ENCODE peak calls at places on chromosomes 13 and 19, in nine cellular contexts. One of them, this sample, is unnamed. For H3K9me3, the result is how much of the 10 kb centered on the place peaks cover.

GRCh38 chr13:19957320-19958118 is 1.0 kb upstream of the ZMYM2 start:
- DNase-seq in thoracic aorta: peak
- DNase-seq in fibroblast of lung: peak
- DNase-seq in PC-9: peak
- DNase-seq in aorta: peak
- DNase-seq in neural progenitor cell: peak
- DNase-seq in pancreas: peak
- DNase-seq in naive thymus-derived CD4-positive, alpha-beta T cell: peak
- DNase-seq in effector memory CD4-positive, alpha-beta T cell: peak
- DNase-seq in this sample: peak

GRCh38 chr13:94703721-94704314 is 8.5 kb downstream of the SOX21 start:
- DNase-seq in pancreas: no peak
- DNase-seq in effector memory CD4-positive, alpha-beta T cell: no peak
- DNase-seq in aorta: no peak
- DNase-seq in naive thymus-derived CD4-positive, alpha-beta T cell: no peak
- DNase-seq in thoracic aorta: no peak
- DNase-seq in neural progenitor cell: peak
- DNase-seq in fibroblast of lung: no peak
- DNase-seq in PC-9: no peak
- DNase-seq in this sample: no peak

GRCh38 chr19:49347835-49348234 is 12.6 kb downstream of the CD37 start:
- DNase-seq in effector memory CD4-positive, alpha-beta T cell: no peak
- DNase-seq in thoracic aorta: no peak
- DNase-seq in neural progenitor cell: peak
- DNase-seq in PC-9: peak
- DNase-seq in pancreas: peak
- DNase-seq in aorta: no peak
- DNase-seq in fibroblast of lung: peak
- DNase-seq in naive thymus-derived CD4-positive, alpha-beta T cell: no peak
- DNase-seq in this sample: no peak

GRCh38 chr19:7815325-7815724 is 14.7 kb upstream of the EVI5L start:
- DNase-seq in PC-9: no peak
- DNase-seq in naive thymus-derived CD4-positive, alpha-beta T cell: no peak
- DNase-seq in pancreas: no peak
- DNase-seq in thoracic aorta: no peak
- DNase-seq in aorta: no peak
- DNase-seq in effector memory CD4-positive, alpha-beta T cell: no peak
- DNase-seq in neural progenitor cell: no peak
- DNase-seq in fibroblast of lung: no peak
- DNase-seq in this sample: no peak

GRCh38 chr13:38053896-38054295 is 184.3 kb upstream of the TRPC4 start:
- DNase-seq in aorta: no peak
- DNase-seq in thoracic aorta: no peak
- DNase-seq in effector memory CD4-positive, alpha-beta T cell: no peak
- DNase-seq in PC-9: no peak
- DNase-seq in naive thymus-derived CD4-positive, alpha-beta T cell: no peak
- DNase-seq in neural progenitor cell: no peak
- DNase-seq in fibroblast of lung: no peak
- DNase-seq in pancreas: no peak
- DNase-seq in this sample: no peak

GRCh38 chr19:5287066-5287465 is 53.5 kb downstream of the PTPRS start:
- DNase-seq in aorta: no peak
- DNase-seq in neural progenitor cell: no peak
- DNase-seq in PC-9: no peak
- DNase-seq in naive thymus-derived CD4-positive, alpha-beta T cell: no peak
- DNase-seq in fibroblast of lung: no peak
- DNase-seq in effector memory CD4-positive, alpha-beta T cell: no peak
- DNase-seq in thoracic aorta: no peak
- DNase-seq in pancreas: no peak
- DNase-seq in this sample: no peak

GRCh38 chr19:36169084-36169760 is 17.0 kb upstream of the COX7A1 start:
- DNase-seq in fibroblast of lung: no peak
- DNase-seq in aorta: no peak
- DNase-seq in PC-9: no peak
- DNase-seq in naive thymus-derived CD4-positive, alpha-beta T cell: no peak
- DNase-seq in pancreas: peak
- DNase-seq in thoracic aorta: no peak
- DNase-seq in effector memory CD4-positive, alpha-beta T cell: no peak
- DNase-seq in neural progenitor cell: no peak
- DNase-seq in this sample: no peak

GRCh38 chr13:80923907-80924306 is 583.0 kb upstream of the SPRY2 start:
- DNase-seq in naive thymus-derived CD4-positive, alpha-beta T cell: no peak
- DNase-seq in neural progenitor cell: peak
- DNase-seq in aorta: no peak
- DNase-seq in thoracic aorta: no peak
- DNase-seq in PC-9: no peak
- DNase-seq in effector memory CD4-positive, alpha-beta T cell: no peak
- DNase-seq in pancreas: no peak
- DNase-seq in fibroblast of lung: no peak
- DNase-seq in this sample: no peak

GRCh38 chr13:25192489-25192888 is 20.4 kb upstream of the AMER2 start:
- DNase-seq in PC-9: no peak
- DNase-seq in aorta: no peak
- DNase-seq in pancreas: no peak
- DNase-seq in effector memory CD4-positive, alpha-beta T cell: no peak
- DNase-seq in naive thymus-derived CD4-positive, alpha-beta T cell: no peak
- DNase-seq in thoracic aorta: no peak
- DNase-seq in fibroblast of lung: no peak
- DNase-seq in neural progenitor cell: no peak
- DNase-seq in this sample: no peak

GRCh38 chr19:55477905-55478304 is 1.5 kb downstream of the ZNF628 start:
- DNase-seq in aorta: no peak
- DNase-seq in PC-9: no peak
- DNase-seq in pancreas: no peak
- DNase-seq in neural progenitor cell: no peak
- DNase-seq in effector memory CD4-positive, alpha-beta T cell: no peak
- DNase-seq in fibroblast of lung: no peak
- DNase-seq in naive thymus-derived CD4-positive, alpha-beta T cell: no peak
- DNase-seq in thoracic aorta: no peak
- DNase-seq in this sample: no peak

GRCh38 chr19:53537523-53538377 is at the start of gene ZNF331:
- DNase-seq in naive thymus-derived CD4-positive, alpha-beta T cell: peak
- DNase-seq in effector memory CD4-positive, alpha-beta T cell: peak
- DNase-seq in neural progenitor cell: peak
- DNase-seq in thoracic aorta: peak
- DNase-seq in aorta: peak
- DNase-seq in fibroblast of lung: peak
- DNase-seq in PC-9: no peak
- DNase-seq in pancreas: peak
- DNase-seq in this sample: peak

GRCh38 chr19:3632739-3633558 is 6.4 kb upstream of the CACTIN start:
- DNase-seq in neural progenitor cell: no peak
- DNase-seq in naive thymus-derived CD4-positive, alpha-beta T cell: no peak
- DNase-seq in thoracic aorta: no peak
- DNase-seq in effector memory CD4-positive, alpha-beta T cell: no peak
- DNase-seq in fibroblast of lung: no peak
- DNase-seq in PC-9: no peak
- DNase-seq in pancreas: no peak
- DNase-seq in aorta: no peak
- DNase-seq in this sample: no peak

GRCh38 chr19:33054623-33055022 is 10.1 kb downstream of the RHPN2 start:
- DNase-seq in fibroblast of lung: no peak
- DNase-seq in aorta: no peak
- DNase-seq in naive thymus-derived CD4-positive, alpha-beta T cell: no peak
- DNase-seq in neural progenitor cell: no peak
- DNase-seq in thoracic aorta: no peak
- DNase-seq in pancreas: peak
- DNase-seq in PC-9: peak
- DNase-seq in effector memory CD4-positive, alpha-beta T cell: no peak
- DNase-seq in this sample: no peak

GRCh38 chr13:28597641-28598040 is 61.3 kb upstream of the POMP start:
- DNase-seq in aorta: no peak
- DNase-seq in pancreas: no peak
- DNase-seq in PC-9: no peak
- DNase-seq in naive thymus-derived CD4-positive, alpha-beta T cell: no peak
- DNase-seq in thoracic aorta: no peak
- DNase-seq in fibroblast of lung: no peak
- DNase-seq in neural progenitor cell: no peak
- DNase-seq in effector memory CD4-positive, alpha-beta T cell: no peak
- DNase-seq in this sample: no peak

GRCh38 chr13:30364876-30365275 is 57.4 kb upstream of the UBE2L5 start:
- DNase-seq in aorta: no peak
- DNase-seq in fibroblast of lung: peak
- DNase-seq in PC-9: no peak
- DNase-seq in effector memory CD4-positive, alpha-beta T cell: no peak
- DNase-seq in naive thymus-derived CD4-positive, alpha-beta T cell: no peak
- DNase-seq in neural progenitor cell: no peak
- DNase-seq in thoracic aorta: no peak
- DNase-seq in pancreas: no peak
- DNase-seq in this sample: no peak
- H3K27ac ChIP-seq in aorta: no peak
- H3K27ac ChIP-seq in fibroblast of lung: peak
- H3K27ac ChIP-seq in PC-9: no peak
- H3K27ac ChIP-seq in effector memory CD4-positive, alpha-beta T cell: no peak
- H3K27ac ChIP-seq in naive thymus-derived CD4-positive, alpha-beta T cell: no peak
- H3K27ac ChIP-seq in neural progenitor cell: no peak
- H3K27ac ChIP-seq in thoracic aorta: no peak
- H3K27ac ChIP-seq in pancreas: no peak
- H3K27ac ChIP-seq in this sample: no peak

GRCh38 chr13:69595181-69595580 is 512.4 kb upstream of the ATXN8OS start:
- DNase-seq in effector memory CD4-positive, alpha-beta T cell: no peak
- DNase-seq in naive thymus-derived CD4-positive, alpha-beta T cell: no peak
- DNase-seq in pancreas: no peak
- DNase-seq in thoracic aorta: no peak
- DNase-seq in neural progenitor cell: no peak
- DNase-seq in fibroblast of lung: no peak
- DNase-seq in aorta: no peak
- DNase-seq in PC-9: no peak
- DNase-seq in this sample: no peak

GRCh38 chr13:69601661-69602060 is 506.0 kb upstream of the ATXN8OS start:
- DNase-seq in aorta: no peak
- DNase-seq in effector memory CD4-positive, alpha-beta T cell: no peak
- DNase-seq in fibroblast of lung: no peak
- DNase-seq in PC-9: no peak
- DNase-seq in pancreas: no peak
- DNase-seq in naive thymus-derived CD4-positive, alpha-beta T cell: no peak
- DNase-seq in thoracic aorta: no peak
- DNase-seq in neural progenitor cell: no peak
- DNase-seq in this sample: no peak

GRCh38 chr13:69591437-69591836 is 516.2 kb upstream of the ATXN8OS start:
- DNase-seq in effector memory CD4-positive, alpha-beta T cell: no peak
- DNase-seq in thoracic aorta: no peak
- DNase-seq in pancreas: no peak
- DNase-seq in aorta: no peak
- DNase-seq in PC-9: no peak
- DNase-seq in fibroblast of lung: no peak
- DNase-seq in neural progenitor cell: no peak
- DNase-seq in naive thymus-derived CD4-positive, alpha-beta T cell: no peak
- DNase-seq in this sample: no peak

GRCh38 chr13:69600811-69601210 is 506.8 kb upstream of the ATXN8OS start:
- DNase-seq in PC-9: no peak
- DNase-seq in pancreas: no peak
- DNase-seq in naive thymus-derived CD4-positive, alpha-beta T cell: no peak
- DNase-seq in fibroblast of lung: no peak
- DNase-seq in aorta: no peak
- DNase-seq in thoracic aorta: no peak
- DNase-seq in neural progenitor cell: no peak
- DNase-seq in effector memory CD4-positive, alpha-beta T cell: no peak
- DNase-seq in this sample: no peak

DNA sequence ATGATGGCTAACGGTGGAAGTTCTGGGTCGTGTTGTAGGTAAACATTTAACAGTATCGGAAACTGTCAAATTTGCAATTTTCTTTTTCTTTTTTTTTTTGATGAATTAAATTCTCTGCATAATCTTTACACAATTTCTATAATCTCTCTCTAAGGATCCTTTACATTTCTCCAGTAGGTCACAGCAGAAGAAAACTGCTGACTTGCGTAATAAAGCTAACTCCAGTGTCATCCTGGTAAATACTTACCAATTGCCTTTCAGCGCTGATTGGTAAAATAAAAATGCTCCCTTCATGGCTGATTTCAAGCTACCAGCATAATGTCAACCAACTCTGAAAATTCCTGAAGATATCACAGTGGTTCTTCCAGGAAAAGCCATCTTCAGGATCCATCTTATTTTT is 510.5 kb upstream of the ATXN8OS start:
- DNase-seq in neural progenitor cell: no peak
- DNase-seq in effector memory CD4-positive, alpha-beta T cell: no peak
- DNase-seq in thoracic aorta: no peak
- DNase-seq in fibroblast of lung: no peak
- DNase-seq in pancreas: no peak
- DNase-seq in PC-9: no peak
- DNase-seq in naive thymus-derived CD4-positive, alpha-beta T cell: no peak
- DNase-seq in aorta: no peak
- DNase-seq in this sample: no peak
- H3K4me3 ChIP-seq in neural progenitor cell: no peak
- H3K4me3 ChIP-seq in effector memory CD4-positive, alpha-beta T cell: no peak
- H3K4me3 ChIP-seq in thoracic aorta: no peak
- H3K4me3 ChIP-seq in fibroblast of lung: no peak
- H3K4me3 ChIP-seq in pancreas: no peak
- H3K4me3 ChIP-seq in PC-9: no peak
- H3K4me3 ChIP-seq in naive thymus-derived CD4-positive, alpha-beta T cell: no peak
- H3K4me3 ChIP-seq in aorta: no peak
- H3K4me3 ChIP-seq in this sample: no peak

GRCh38 chr13:48070942-48071341 is 24.0 kb downstream of the MED4 start:
- DNase-seq in thoracic aorta: no peak
- DNase-seq in PC-9: no peak
- DNase-seq in neural progenitor cell: no peak
- DNase-seq in aorta: no peak
- DNase-seq in pancreas: no peak
- DNase-seq in effector memory CD4-positive, alpha-beta T cell: no peak
- DNase-seq in naive thymus-derived CD4-positive, alpha-beta T cell: no peak
- DNase-seq in fibroblast of lung: no peak
- DNase-seq in this sample: no peak

GRCh38 chr13:48069573-48069972 is 25.3 kb downstream of the MED4 start:
- DNase-seq in thoracic aorta: no peak
- DNase-seq in neural progenitor cell: no peak
- DNase-seq in fibroblast of lung: no peak
- DNase-seq in naive thymus-derived CD4-positive, alpha-beta T cell: no peak
- DNase-seq in effector memory CD4-positive, alpha-beta T cell: no peak
- DNase-seq in PC-9: no peak
- DNase-seq in aorta: no peak
- DNase-seq in pancreas: no peak
- DNase-seq in this sample: no peak

GRCh38 chr13:48074006-48074405 is 20.9 kb downstream of the MED4 start:
- DNase-seq in effector memory CD4-positive, alpha-beta T cell: no peak
- DNase-seq in thoracic aorta: no peak
- DNase-seq in pancreas: no peak
- DNase-seq in PC-9: no peak
- DNase-seq in aorta: no peak
- DNase-seq in fibroblast of lung: no peak
- DNase-seq in naive thymus-derived CD4-positive, alpha-beta T cell: no peak
- DNase-seq in neural progenitor cell: no peak
- DNase-seq in this sample: no peak

GRCh38 chr13:48072787-48073186 is 22.1 kb downstream of the MED4 start:
- DNase-seq in effector memory CD4-positive, alpha-beta T cell: no peak
- DNase-seq in naive thymus-derived CD4-positive, alpha-beta T cell: no peak
- DNase-seq in aorta: no peak
- DNase-seq in neural progenitor cell: no peak
- DNase-seq in pancreas: no peak
- DNase-seq in fibroblast of lung: no peak
- DNase-seq in thoracic aorta: no peak
- DNase-seq in PC-9: no peak
- DNase-seq in this sample: no peak

GRCh38 chr13:48072304-48072703 is 22.6 kb downstream of the MED4 start:
- DNase-seq in thoracic aorta: no peak
- DNase-seq in aorta: no peak
- DNase-seq in naive thymus-derived CD4-positive, alpha-beta T cell: no peak
- DNase-seq in neural progenitor cell: no peak
- DNase-seq in effector memory CD4-positive, alpha-beta T cell: no peak
- DNase-seq in pancreas: no peak
- DNase-seq in fibroblast of lung: no peak
- DNase-seq in PC-9: no peak
- DNase-seq in this sample: no peak
- H3K9me3 ChIP-seq in thoracic aorta: under half
- H3K9me3 ChIP-seq in aorta: under half
- H3K9me3 ChIP-seq in naive thymus-derived CD4-positive, alpha-beta T cell: under half
- H3K9me3 ChIP-seq in neural progenitor cell: under half
- H3K9me3 ChIP-seq in effector memory CD4-positive, alpha-beta T cell: under half
- H3K9me3 ChIP-seq in pancreas: under half
- H3K9me3 ChIP-seq in fibroblast of lung: under half
- H3K9me3 ChIP-seq in PC-9: under half
- H3K9me3 ChIP-seq in this sample: under half

GRCh38 chr13:99322297-99323103 is 15.3 kb upstream of the GPR183 start:
- DNase-seq in fibroblast of lung: peak
- DNase-seq in effector memory CD4-positive, alpha-beta T cell: peak
- DNase-seq in aorta: no peak
- DNase-seq in naive thymus-derived CD4-positive, alpha-beta T cell: no peak
- DNase-seq in pancreas: no peak
- DNase-seq in PC-9: peak
- DNase-seq in thoracic aorta: no peak
- DNase-seq in neural progenitor cell: no peak
- DNase-seq in this sample: no peak
- H3K27ac ChIP-seq in fibroblast of lung: peak
- H3K27ac ChIP-seq in effector memory CD4-positive, alpha-beta T cell: peak
- H3K27ac ChIP-seq in aorta: no peak
- H3K27ac ChIP-seq in naive thymus-derived CD4-positive, alpha-beta T cell: peak
- H3K27ac ChIP-seq in pancreas: peak
- H3K27ac ChIP-seq in PC-9: no peak
- H3K27ac ChIP-seq in thoracic aorta: peak
- H3K27ac ChIP-seq in neural progenitor cell: no peak
- H3K27ac ChIP-seq in this sample: peak